ENCODE peak calls at places on chromosomes 6 and 20, in nine cellular contexts. R is endodermal cell, E is uterus, H is astrocyte, P is psoas muscle, S is cardiac muscle cell, J is GM23338, L is Peyer's patch, F is left ventricle myocardium inferior. G is an unnamed sample. For H3K4me1, the result is how much of the 10 kb centered on the place peaks cover.

GRCh38 chr20:8244637-8245036 is 112.6 kb downstream of the PLCB1 start:
- DNase-seq in H (peak), J (no peak), E (no peak), R (no peak), P (no peak), S (peak), F (no peak), L (no peak), G (no peak)

GRCh38 chr20:22719250-22719649 is 134.9 kb upstream of the FOXA2 start:
- DNase-seq in E (no peak), L (no peak), F (peak), J (peak), P (no peak), H (no peak), S (no peak), R (no peak), G (no peak)

GRCh38 chr20:53087034-53087777 is 115.0 kb downstream of the TSHZ2 start:
- DNase-seq in S (peak), H (no peak), F (no peak), J (no peak), E (no peak), L (no peak), P (no peak), R (no peak), G (no peak)

GRCh38 chr20:58647814-58648501 is 3.1 kb upstream of the STX16 start:
- DNase-seq in F (no peak), J (no peak), P (no peak), L (peak), R (peak), H (peak), S (peak), E (no peak), G (no peak)

GRCh38 chr6:125019873-125020272 is 57.6 kb downstream of the RNF217 start:
- DNase-seq in E (no peak), S (no peak), R (peak), H (no peak), F (no peak), J (peak), P (no peak), L (no peak), G (no peak)

GRCh38 chr6:33688451-33689147 is 22.9 kb downstream of the UQCC2 start:
- DNase-seq in H (no peak), P (peak), R (no peak), S (no peak), F (no peak), L (no peak), E (no peak), J (no peak), G (no peak)

GRCh38 chr6:41718828-41719227 is 16.6 kb downstream of the TFEB start:
- DNase-seq in H (no peak), P (peak), E (no peak), J (no peak), F (no peak), S (no peak), R (no peak), L (no peak), G (no peak)

GRCh38 chr6:41147917-41148316 is 6.2 kb downstream of the TREML1 start:
- DNase-seq in S (no peak), R (no peak), E (no peak), H (no peak), J (no peak), P (no peak), F (no peak), L (no peak), G (no peak)

GRCh38 chr20:34362502-34363061 is 491 bp upstream of the ITCH start:
- DNase-seq in P (no peak), H (no peak), S (no peak), F (no peak), J (no peak), E (no peak), L (no peak), R (no peak), G (no peak)

GRCh38 chr6:167225903-167226508 is 65.1 kb upstream of the UNC93A start:
- DNase-seq in S (no peak), R (peak), J (peak), P (no peak), E (no peak), H (no peak), L (no peak), F (no peak), G (no peak)

GRCh38 chr6:110728501-110728900 is 86.8 kb downstream of the CDK19 start:
- DNase-seq in L (no peak), J (no peak), S (no peak), F (no peak), E (no peak), P (no peak), H (no peak), R (no peak), G (no peak)

GRCh38 chr6:169097336-169098052 is 156.2 kb downstream of the THBS2 start:
- DNase-seq in R (no peak), S (peak), E (no peak), L (no peak), J (no peak), F (no peak), P (no peak), H (peak), G (no peak)

GRCh38 chr6:52403627-52404026 is 16.5 kb upstream of the EFHC1 start:
- DNase-seq in E (no peak), F (peak), H (no peak), R (no peak), L (no peak), S (no peak), P (no peak), J (no peak), G (no peak)

GRCh38 chr20:3141757-3142156 is 17.9 kb downstream of the FASTKD5 start:
- DNase-seq in R (no peak), F (no peak), J (no peak), H (no peak), P (no peak), S (no peak), L (no peak), E (no peak), G (no peak)

GRCh38 chr6:143629104-143630080 is 48.4 kb upstream of the PHACTR2 start:
- DNase-seq in E (no peak), F (no peak), R (no peak), H (peak), P (no peak), S (no peak), L (no peak), J (no peak), G (no peak)

GRCh38 chr6:32057966-32058365 is 19.8 kb downstream of the CYP21A2 start:
- DNase-seq in S (no peak), F (no peak), L (no peak), R (no peak), H (no peak), J (no peak), P (peak), E (no peak), G (no peak)

GRCh38 chr6:20632696-20633095 is 98.4 kb downstream of the CDKAL1 start:
- DNase-seq in S (no peak), F (no peak), L (no peak), R (no peak), H (no peak), E (no peak), P (no peak), J (no peak), G (no peak)

GRCh38 chr20:46030290-46031013 is 1.4 kb downstream of the SLC12A5 start:
- DNase-seq in F (no peak), J (no peak), P (no peak), H (no peak), E (no peak), L (no peak), S (no peak), R (no peak), G (no peak)

GRCh38 chr20:32523613-32524218 is 61.4 kb downstream of the NOL4L start:
- DNase-seq in F (no peak), E (no peak), J (no peak), P (no peak), S (no peak), R (no peak), H (no peak), L (no peak), G (no peak)

DNA sequence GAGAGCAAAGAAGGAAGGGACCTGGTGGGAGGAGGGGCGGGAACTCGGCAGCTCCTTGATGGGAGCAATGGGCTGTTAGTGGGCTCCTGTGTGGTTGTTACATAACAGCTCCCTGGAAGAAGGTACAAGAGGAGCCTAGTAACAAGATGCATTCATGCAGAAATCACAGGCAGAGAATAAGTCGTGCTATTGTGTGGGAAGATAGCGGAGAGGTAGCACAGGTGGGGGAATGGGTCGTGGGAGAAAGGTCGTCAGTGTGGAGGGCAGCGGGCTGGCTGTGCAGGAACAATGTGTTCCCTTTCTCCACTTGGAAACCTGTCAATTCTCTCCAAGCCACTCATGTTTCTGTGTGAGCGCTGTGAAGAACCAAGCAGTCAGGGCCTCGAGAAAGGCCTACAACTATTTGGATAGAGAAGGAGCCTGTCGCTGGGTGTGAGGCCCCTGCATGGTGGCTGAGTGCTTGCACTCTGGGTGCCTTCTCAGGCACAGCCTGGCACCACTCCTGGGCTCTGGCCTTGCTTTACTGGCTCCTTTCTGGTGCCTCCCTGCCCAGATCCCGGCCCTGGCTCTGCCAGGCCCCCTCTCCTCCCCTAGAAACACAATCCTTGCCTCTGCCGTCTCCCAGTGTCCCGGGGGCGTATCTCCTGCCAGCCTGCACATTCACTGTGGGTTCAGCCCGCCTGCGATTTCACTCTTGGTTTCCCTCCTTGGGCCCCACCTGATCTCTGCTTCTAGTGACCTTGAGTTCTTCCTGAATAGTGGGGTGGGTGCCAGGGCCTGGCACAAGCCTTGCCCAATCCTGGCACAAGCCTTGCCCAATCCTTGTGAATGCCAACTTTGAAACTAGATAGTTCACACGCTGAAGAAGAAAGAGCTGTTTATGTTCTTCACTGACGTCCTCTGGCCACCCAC is 7.4 kb upstream of the FGD2 start:
- DNase-seq in H (no peak), F (peak), J (no peak), S (no peak), L (no peak), R (peak), P (peak), E (no peak), G (no peak)
- H3K4me1 ChIP-seq in H (under half), F (under half), J (under half), S (under half), L (under half), R (under half), P (under half), E (under half), G (under half)

GRCh38 chr6:46509063-46509462 is 17.8 kb upstream of the RCAN2 start:
- DNase-seq in E (no peak), R (no peak), J (no peak), P (no peak), F (no peak), H (no peak), S (no peak), L (no peak), G (no peak)

GRCh38 chr6:46504242-46504641 is 13.0 kb upstream of the RCAN2 start:
- DNase-seq in E (no peak), S (no peak), P (no peak), H (no peak), F (no peak), L (no peak), J (no peak), R (no peak), G (no peak)

GRCh38 chr6:46507426-46507825 is 16.2 kb upstream of the RCAN2 start:
- DNase-seq in H (no peak), R (no peak), P (no peak), L (no peak), J (no peak), E (no peak), S (no peak), F (no peak), G (no peak)

GRCh38 chr6:46502486-46503119 is 11.4 kb upstream of the RCAN2 start:
- DNase-seq in P (peak), F (no peak), J (no peak), H (no peak), R (no peak), E (peak), S (no peak), L (no peak), G (no peak)

GRCh38 chr6:46505693-46506512 is 14.7 kb upstream of the RCAN2 start:
- DNase-seq in E (no peak), H (no peak), P (peak), L (no peak), S (no peak), R (no peak), F (peak), J (no peak), G (no peak)
- H3K4me3 ChIP-seq in E (no peak), H (no peak), P (no peak), L (no peak), S (no peak), R (no peak), F (no peak), J (no peak), G (no peak)

GRCh38 chr6:146381486-146381885 is 162.1 kb upstream of the RAB32 start:
- DNase-seq in H (no peak), L (no peak), R (peak), F (no peak), E (no peak), J (peak), P (no peak), S (peak), G (no peak)
- TF ChIP-seq CTCF in H (peak), L (no peak), R (peak), F (no peak), E (no peak), J (peak), P (no peak), S (peak), G (peak)

GRCh38 chr6:158333094-158333493 is 20.8 kb downstream of the TULP4 start:
- DNase-seq in F (no peak), E (no peak), S (no peak), J (no peak), P (no peak), L (no peak), R (no peak), H (no peak), G (no peak)
- H3K4me1 ChIP-seq in F (under half), E (under half), S (under half), J (under half), P (under half), L (under half), R (under half), H (under half), G (under half)

GRCh38 chr6:134173007-134173690 is 120.7 kb upstream of the SLC2A12 start:
- DNase-seq in L (no peak), J (no peak), H (no peak), E (no peak), S (peak), R (no peak), F (no peak), P (no peak), G (no peak)

GRCh38 chr6:134170844-134171243 is 118.4 kb upstream of the SLC2A12 start:
- DNase-seq in S (peak), H (no peak), F (no peak), L (no peak), P (peak), R (no peak), E (no peak), J (no peak), G (no peak)

GRCh38 chr6:134169881-134170486 is 117.6 kb upstream of the SLC2A12 start:
- DNase-seq in E (no peak), F (no peak), J (no peak), S (peak), R (no peak), L (no peak), H (no peak), P (peak), G (no peak)

GRCh38 chr6:134172020-134172766 is 119.8 kb upstream of the SLC2A12 start:
- DNase-seq in P (no peak), R (no peak), J (no peak), S (peak), E (no peak), F (no peak), H (no peak), L (no peak), G (no peak)

DNA sequence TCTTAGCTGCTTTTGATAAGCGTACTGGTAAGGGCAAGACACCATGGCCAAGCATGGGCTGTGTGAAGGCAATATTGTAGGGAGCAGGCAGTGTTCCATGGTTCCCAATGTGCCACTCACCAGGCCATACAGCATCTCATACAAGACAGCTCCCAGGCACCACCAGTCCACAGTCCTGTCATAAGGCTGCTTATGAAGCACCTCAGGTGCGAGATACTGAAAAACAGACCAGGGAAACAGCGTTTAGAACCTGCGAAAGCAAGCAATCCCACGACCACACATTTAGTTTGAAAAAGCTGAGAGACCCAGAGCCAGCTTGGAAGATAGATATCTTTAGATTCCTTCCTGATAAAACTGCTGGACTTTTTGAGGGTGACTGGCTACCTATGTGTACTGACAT is 119.1 kb upstream of the SLC2A12 start:
- DNase-seq in L (no peak), P (no peak), J (no peak), R (no peak), E (no peak), H (no peak), S (peak), F (no peak), G (no peak)
- H3K4me3 ChIP-seq in L (peak), P (peak), J (no peak), R (no peak), E (no peak), H (peak), S (no peak), F (peak), G (no peak)

GRCh38 chr6:7899889-7900213 is 10.7 kb downstream of the TXNDC5 start:
- DNase-seq in S (no peak), F (no peak), H (no peak), E (no peak), L (no peak), P (no peak), R (no peak), J (no peak), G (no peak)

GRCh38 chr6:7901056-7901455 is 9.5 kb downstream of the TXNDC5 start:
- DNase-seq in S (no peak), J (no peak), H (no peak), L (no peak), E (no peak), F (no peak), P (no peak), R (no peak), G (no peak)

GRCh38 chr6:7897461-7898192 is 13.0 kb downstream of the TXNDC5 start:
- DNase-seq in J (no peak), S (no peak), R (no peak), H (no peak), E (no peak), F (no peak), P (no peak), L (no peak), G (no peak)

GRCh38 chr6:7900621-7901020 is 10.0 kb downstream of the TXNDC5 start:
- DNase-seq in F (no peak), L (no peak), P (no peak), S (no peak), H (no peak), J (no peak), E (no peak), R (no peak), G (no peak)

DNA sequence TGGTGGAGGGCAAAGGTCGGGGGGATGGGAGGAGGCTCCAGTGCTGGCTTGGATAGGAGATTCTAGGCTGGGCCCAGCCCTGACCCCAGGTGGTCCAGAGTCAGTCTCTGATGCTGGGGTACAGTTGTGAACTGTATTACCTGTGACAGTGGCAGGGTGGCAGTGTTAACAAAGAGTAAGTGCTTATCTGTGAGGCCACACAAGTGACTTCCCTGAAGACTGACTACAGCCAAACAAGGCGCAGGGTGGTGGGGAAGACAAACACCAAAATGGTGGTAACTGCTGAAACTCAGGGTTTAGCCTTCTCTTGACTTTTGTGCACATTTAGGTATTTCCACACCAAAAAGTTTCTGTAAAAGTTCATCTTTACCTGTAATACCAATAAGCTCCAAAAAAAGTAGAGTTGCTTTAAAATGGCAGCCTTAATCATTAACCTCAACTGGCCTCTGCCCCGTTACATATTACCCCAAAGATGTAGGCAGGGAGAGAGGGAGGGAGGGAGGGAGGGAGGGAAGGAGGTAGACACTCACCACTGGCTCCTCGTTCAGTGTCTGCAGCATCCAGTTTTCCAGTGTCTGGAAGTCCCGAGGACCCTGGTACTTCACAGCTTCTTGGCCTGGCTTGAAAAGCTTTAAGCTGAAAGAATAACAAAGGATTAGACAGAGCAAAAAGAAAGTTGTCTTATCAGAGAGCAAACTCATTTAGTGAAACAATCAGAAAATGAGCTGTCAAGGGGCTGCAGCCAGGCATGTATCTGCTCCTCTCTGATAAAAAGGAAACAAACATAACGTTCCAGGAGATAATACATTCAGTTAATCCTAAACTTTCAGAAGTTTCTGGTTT is 11.3 kb downstream of the TXNDC5 start:
- DNase-seq in E (no peak), F (no peak), H (no peak), L (no peak), P (no peak), S (no peak), R (peak), J (peak), G (peak)
- TF ChIP-seq CTCF in E (no peak), F (peak), H (no peak), L (peak), P (no peak), S (no peak), R (peak), J (peak), G (peak)

GRCh38 chr6:13294499-13295069 is 33.8 kb downstream of the TBC1D7 start:
- DNase-seq in L (no peak), E (no peak), R (peak), J (no peak), S (peak), H (no peak), F (no peak), P (no peak), G (no peak)
- H3K4me1 ChIP-seq in L (under half), E (under half), R (under half), J (under half), S (under half), H (under half), F (under half), P (under half), G (under half)

DNA sequence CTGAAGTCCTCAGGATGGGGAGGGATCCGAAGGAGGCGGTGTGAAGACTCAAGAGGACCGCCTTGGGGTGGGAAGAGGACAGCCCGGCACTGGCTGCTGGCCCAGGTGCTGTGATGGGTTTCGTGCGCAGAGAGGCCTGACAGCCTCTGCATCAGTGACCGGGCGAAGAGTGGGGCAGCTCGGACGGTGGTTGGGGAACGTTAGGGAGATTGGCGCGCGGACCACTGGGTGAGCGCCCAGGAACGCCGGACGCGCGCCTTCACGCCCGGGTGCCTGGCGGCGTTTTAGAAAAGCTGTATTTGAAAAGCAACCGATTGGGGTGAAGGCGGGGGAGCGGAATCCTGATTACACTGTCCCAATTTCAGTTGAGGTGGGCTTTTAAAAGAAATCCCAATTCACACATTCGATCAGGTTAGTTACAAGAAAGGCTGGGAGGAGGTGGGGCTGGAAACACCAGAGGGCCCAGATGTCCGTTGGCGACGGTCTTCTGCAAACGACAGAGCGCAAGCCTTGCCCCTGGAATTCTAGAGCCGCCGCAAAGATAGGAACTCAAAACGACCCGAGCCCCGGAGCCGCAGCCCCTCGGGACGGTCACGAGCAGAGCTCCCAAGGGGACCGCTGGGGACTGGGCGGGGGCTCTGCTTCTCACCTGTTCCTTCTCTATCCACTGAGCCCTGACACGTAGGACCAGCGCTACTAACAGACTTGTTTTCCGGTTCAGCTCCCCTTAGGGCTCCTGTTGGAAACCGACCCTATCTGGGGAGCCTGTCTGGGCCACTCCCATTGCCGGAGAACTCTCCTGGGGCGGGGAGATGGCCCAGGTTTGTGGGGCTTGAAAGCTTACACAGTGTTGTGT is 8.5 kb upstream of the TRIM40 start:
- DNase-seq in J (peak), R (peak), H (no peak), E (no peak), L (no peak), F (no peak), S (peak), P (no peak), G (no peak)
- H3K4me3 ChIP-seq in J (peak), R (peak), H (no peak), E (no peak), L (no peak), F (peak), S (peak), P (peak), G (no peak)